ENCODE peak calls at places on chromosomes 11 and 22, in eight cellular contexts. One of them, this sample, is unnamed.
A peak's percentile ranks its signal among the peaks of the same experiment; 100 is the strongest.

GRCh38 chr11:77126861-77127673 is 979 bp upstream of the MYO7A start:
- DNase-seq in activated naive CD4-positive, alpha-beta T cell treated with anti-CD3 and anti-CD28 coated beads for 36 hours: peak; percentile 64
- DNase-seq in H7: peak; percentile 96
- DNase-seq in activated CD4-positive, alpha-beta memory T cell treated with anti-CD3 and anti-CD28 coated beads for 36 hours: peak; percentile 67
- DNase-seq in HFFc6: no peak
- DNase-seq in cardiac muscle cell: peak; percentile 57
- DNase-seq in iPS-NIHi11: peak; percentile 86
- DNase-seq in A549: peak; percentile 36
- DNase-seq in this sample: peak; percentile 37

GRCh38 chr22:31496735-31497146 is 405 bp downstream of the SFI1 start:
- DNase-seq in cardiac muscle cell: peak; percentile 14
- DNase-seq in A549: no peak
- DNase-seq in H7: no peak
- DNase-seq in iPS-NIHi11: no peak
- DNase-seq in HFFc6: no peak
- DNase-seq in activated CD4-positive, alpha-beta memory T cell treated with anti-CD3 and anti-CD28 coated beads for 36 hours: peak; percentile 55
- DNase-seq in activated naive CD4-positive, alpha-beta T cell treated with anti-CD3 and anti-CD28 coated beads for 36 hours: peak; percentile 53
- DNase-seq in this sample: peak; percentile 39

GRCh38 chr11:6200975-6201374 is 2.0 kb downstream of the OR52W1 start:
- DNase-seq in H7: no peak
- DNase-seq in HFFc6: no peak
- DNase-seq in activated naive CD4-positive, alpha-beta T cell treated with anti-CD3 and anti-CD28 coated beads for 36 hours: no peak
- DNase-seq in iPS-NIHi11: no peak
- DNase-seq in A549: no peak
- DNase-seq in activated CD4-positive, alpha-beta memory T cell treated with anti-CD3 and anti-CD28 coated beads for 36 hours: no peak
- DNase-seq in cardiac muscle cell: peak; percentile 76
- DNase-seq in this sample: peak; percentile 100

GRCh38 chr22:37762389-37762836 is 45.3 kb upstream of the GCAT start:
- DNase-seq in A549: no peak
- DNase-seq in activated naive CD4-positive, alpha-beta T cell treated with anti-CD3 and anti-CD28 coated beads for 36 hours: no peak
- DNase-seq in cardiac muscle cell: no peak
- DNase-seq in H7: no peak
- DNase-seq in HFFc6: no peak
- DNase-seq in activated CD4-positive, alpha-beta memory T cell treated with anti-CD3 and anti-CD28 coated beads for 36 hours: no peak
- DNase-seq in iPS-NIHi11: no peak
- DNase-seq in this sample: no peak

GRCh38 chr11:47398551-47398950 is 9.8 kb upstream of the SLC39A13 start:
- DNase-seq in H7: no peak
- DNase-seq in HFFc6: no peak
- DNase-seq in iPS-NIHi11: no peak
- DNase-seq in activated CD4-positive, alpha-beta memory T cell treated with anti-CD3 and anti-CD28 coated beads for 36 hours: no peak
- DNase-seq in cardiac muscle cell: no peak
- DNase-seq in A549: no peak
- DNase-seq in activated naive CD4-positive, alpha-beta T cell treated with anti-CD3 and anti-CD28 coated beads for 36 hours: no peak
- DNase-seq in this sample: no peak

GRCh38 chr11:2991477-2992233 is 474 bp downstream of the NAP1L4 start:
- DNase-seq in A549: peak; percentile 24
- DNase-seq in HFFc6: peak; percentile 16
- DNase-seq in iPS-NIHi11: peak; percentile 84
- DNase-seq in activated CD4-positive, alpha-beta memory T cell treated with anti-CD3 and anti-CD28 coated beads for 36 hours: peak; percentile 64
- DNase-seq in H7: peak; percentile 95
- DNase-seq in cardiac muscle cell: peak; percentile 65
- DNase-seq in activated naive CD4-positive, alpha-beta T cell treated with anti-CD3 and anti-CD28 coated beads for 36 hours: peak; percentile 49
- DNase-seq in this sample: no peak

GRCh38 chr11:65120831-65121230 is 1.1 kb downstream of the FAU start:
- DNase-seq in activated CD4-positive, alpha-beta memory T cell treated with anti-CD3 and anti-CD28 coated beads for 36 hours: no peak
- DNase-seq in iPS-NIHi11: no peak
- DNase-seq in A549: no peak
- DNase-seq in activated naive CD4-positive, alpha-beta T cell treated with anti-CD3 and anti-CD28 coated beads for 36 hours: no peak
- DNase-seq in HFFc6: no peak
- DNase-seq in H7: no peak
- DNase-seq in cardiac muscle cell: no peak
- DNase-seq in this sample: no peak

GRCh38 chr11:15947681-15948648 is 408.4 kb downstream of the SOX6 start:
- DNase-seq in HFFc6: no peak
- DNase-seq in iPS-NIHi11: no peak
- DNase-seq in H7: no peak
- DNase-seq in activated naive CD4-positive, alpha-beta T cell treated with anti-CD3 and anti-CD28 coated beads for 36 hours: no peak
- DNase-seq in A549: no peak
- DNase-seq in cardiac muscle cell: no peak
- DNase-seq in activated CD4-positive, alpha-beta memory T cell treated with anti-CD3 and anti-CD28 coated beads for 36 hours: no peak
- DNase-seq in this sample: no peak

GRCh38 chr22:35324067-35324466 is 24.4 kb downstream of the TOM1 start:
- DNase-seq in H7: no peak
- DNase-seq in iPS-NIHi11: no peak
- DNase-seq in cardiac muscle cell: no peak
- DNase-seq in A549: no peak
- DNase-seq in activated CD4-positive, alpha-beta memory T cell treated with anti-CD3 and anti-CD28 coated beads for 36 hours: no peak
- DNase-seq in activated naive CD4-positive, alpha-beta T cell treated with anti-CD3 and anti-CD28 coated beads for 36 hours: no peak
- DNase-seq in HFFc6: no peak
- DNase-seq in this sample: no peak

GRCh38 chr11:554824-555499 is 5.6 kb downstream of the LMNTD2 start:
- DNase-seq in cardiac muscle cell: peak; percentile 45
- DNase-seq in activated naive CD4-positive, alpha-beta T cell treated with anti-CD3 and anti-CD28 coated beads for 36 hours: peak; percentile 74
- DNase-seq in H7: peak; percentile 98
- DNase-seq in iPS-NIHi11: peak; percentile 90
- DNase-seq in activated CD4-positive, alpha-beta memory T cell treated with anti-CD3 and anti-CD28 coated beads for 36 hours: peak; percentile 82
- DNase-seq in HFFc6: no peak
- DNase-seq in A549: peak; percentile 81
- DNase-seq in this sample: peak; percentile 60

GRCh38 chr11:69892986-69893555 is 73.9 kb upstream of the FGF3 start:
- DNase-seq in activated naive CD4-positive, alpha-beta T cell treated with anti-CD3 and anti-CD28 coated beads for 36 hours: no peak
- DNase-seq in cardiac muscle cell: no peak
- DNase-seq in iPS-NIHi11: no peak
- DNase-seq in H7: no peak
- DNase-seq in HFFc6: no peak
- DNase-seq in A549: no peak
- DNase-seq in activated CD4-positive, alpha-beta memory T cell treated with anti-CD3 and anti-CD28 coated beads for 36 hours: no peak
- DNase-seq in this sample: no peak

GRCh38 chr11:65432686-65433582 is 10.3 kb downstream of the NEAT1 start:
- DNase-seq in A549: peak; percentile 75
- DNase-seq in H7: no peak
- DNase-seq in activated CD4-positive, alpha-beta memory T cell treated with anti-CD3 and anti-CD28 coated beads for 36 hours: peak; percentile 5
- DNase-seq in HFFc6: no peak
- DNase-seq in activated naive CD4-positive, alpha-beta T cell treated with anti-CD3 and anti-CD28 coated beads for 36 hours: no peak
- DNase-seq in cardiac muscle cell: peak; percentile 64
- DNase-seq in iPS-NIHi11: no peak
- DNase-seq in this sample: peak; percentile 37

GRCh38 chr11:122025757-122026156 is 90.3 kb downstream of the BLID start:
- DNase-seq in A549: no peak
- DNase-seq in H7: no peak
- DNase-seq in cardiac muscle cell: no peak
- DNase-seq in activated CD4-positive, alpha-beta memory T cell treated with anti-CD3 and anti-CD28 coated beads for 36 hours: no peak
- DNase-seq in HFFc6: no peak
- DNase-seq in activated naive CD4-positive, alpha-beta T cell treated with anti-CD3 and anti-CD28 coated beads for 36 hours: no peak
- DNase-seq in iPS-NIHi11: no peak
- DNase-seq in this sample: no peak

GRCh38 chr11:35367491-35367890 is 51.9 kb downstream of the SLC1A2 start:
- DNase-seq in activated naive CD4-positive, alpha-beta T cell treated with anti-CD3 and anti-CD28 coated beads for 36 hours: no peak
- DNase-seq in iPS-NIHi11: no peak
- DNase-seq in A549: no peak
- DNase-seq in H7: no peak
- DNase-seq in activated CD4-positive, alpha-beta memory T cell treated with anti-CD3 and anti-CD28 coated beads for 36 hours: no peak
- DNase-seq in HFFc6: peak; percentile 76
- DNase-seq in cardiac muscle cell: peak; percentile 77
- DNase-seq in this sample: no peak

GRCh38 chr11:47369676-47370075 is 8.7 kb downstream of the SPI1 start:
- DNase-seq in cardiac muscle cell: no peak
- DNase-seq in iPS-NIHi11: no peak
- DNase-seq in H7: no peak
- DNase-seq in activated CD4-positive, alpha-beta memory T cell treated with anti-CD3 and anti-CD28 coated beads for 36 hours: peak; percentile 46
- DNase-seq in A549: no peak
- DNase-seq in HFFc6: no peak
- DNase-seq in activated naive CD4-positive, alpha-beta T cell treated with anti-CD3 and anti-CD28 coated beads for 36 hours: peak; percentile 31
- DNase-seq in this sample: no peak

GRCh38 chr11:128473631-128474030 is 113.7 kb downstream of the ETS1 start:
- DNase-seq in A549: no peak
- DNase-seq in HFFc6: no peak
- DNase-seq in cardiac muscle cell: no peak
- DNase-seq in activated CD4-positive, alpha-beta memory T cell treated with anti-CD3 and anti-CD28 coated beads for 36 hours: peak; percentile 60
- DNase-seq in iPS-NIHi11: no peak
- DNase-seq in activated naive CD4-positive, alpha-beta T cell treated with anti-CD3 and anti-CD28 coated beads for 36 hours: peak; percentile 73
- DNase-seq in H7: no peak
- DNase-seq in this sample: no peak

GRCh38 chr22:37898441-37899181 is 7.5 kb upstream of the MICALL1 start:
- DNase-seq in iPS-NIHi11: no peak
- DNase-seq in HFFc6: no peak
- DNase-seq in H7: peak; percentile 57
- DNase-seq in cardiac muscle cell: peak; percentile 38
- DNase-seq in activated CD4-positive, alpha-beta memory T cell treated with anti-CD3 and anti-CD28 coated beads for 36 hours: no peak
- DNase-seq in A549: peak; percentile 52
- DNase-seq in activated naive CD4-positive, alpha-beta T cell treated with anti-CD3 and anti-CD28 coated beads for 36 hours: no peak
- DNase-seq in this sample: no peak

GRCh38 chr11:5719703-5720495 is 16.3 kb upstream of the OR56B1 start:
- DNase-seq in activated naive CD4-positive, alpha-beta T cell treated with anti-CD3 and anti-CD28 coated beads for 36 hours: no peak
- DNase-seq in cardiac muscle cell: no peak
- DNase-seq in A549: no peak
- DNase-seq in H7: no peak
- DNase-seq in iPS-NIHi11: no peak
- DNase-seq in HFFc6: no peak
- DNase-seq in activated CD4-positive, alpha-beta memory T cell treated with anti-CD3 and anti-CD28 coated beads for 36 hours: no peak
- DNase-seq in this sample: no peak

GRCh38 chr11:133249530-133249929 is 282.8 kb downstream of the OPCML start:
- DNase-seq in iPS-NIHi11: no peak
- DNase-seq in activated naive CD4-positive, alpha-beta T cell treated with anti-CD3 and anti-CD28 coated beads for 36 hours: no peak
- DNase-seq in A549: no peak
- DNase-seq in H7: no peak
- DNase-seq in activated CD4-positive, alpha-beta memory T cell treated with anti-CD3 and anti-CD28 coated beads for 36 hours: no peak
- DNase-seq in cardiac muscle cell: no peak
- DNase-seq in HFFc6: no peak
- DNase-seq in this sample: no peak

GRCh38 chr11:116357769-116358544 is 414.8 kb downstream of the BUD13 start:
- DNase-seq in HFFc6: no peak
- DNase-seq in cardiac muscle cell: peak; percentile 26
- DNase-seq in activated naive CD4-positive, alpha-beta T cell treated with anti-CD3 and anti-CD28 coated beads for 36 hours: no peak
- DNase-seq in activated CD4-positive, alpha-beta memory T cell treated with anti-CD3 and anti-CD28 coated beads for 36 hours: peak; percentile 10
- DNase-seq in iPS-NIHi11: peak; percentile 91
- DNase-seq in A549: peak; percentile 26
- DNase-seq in H7: peak; percentile 96
- DNase-seq in this sample: no peak

GRCh38 chr11:33829430-33830141 is 55.3 kb upstream of the FBXO3 start:
- DNase-seq in cardiac muscle cell: peak; percentile 82
- DNase-seq in A549: peak; percentile 73
- DNase-seq in H7: peak; percentile 74
- DNase-seq in iPS-NIHi11: peak; percentile 76
- DNase-seq in activated CD4-positive, alpha-beta memory T cell treated with anti-CD3 and anti-CD28 coated beads for 36 hours: peak; percentile 77
- DNase-seq in HFFc6: peak; percentile 65
- DNase-seq in activated naive CD4-positive, alpha-beta T cell treated with anti-CD3 and anti-CD28 coated beads for 36 hours: peak; percentile 85
- DNase-seq in this sample: peak; percentile 59

GRCh38 chr11:67544591-67545242 is 21.5 kb upstream of the CABP2 start:
- DNase-seq in HFFc6: no peak
- DNase-seq in activated naive CD4-positive, alpha-beta T cell treated with anti-CD3 and anti-CD28 coated beads for 36 hours: no peak
- DNase-seq in iPS-NIHi11: no peak
- DNase-seq in A549: no peak
- DNase-seq in activated CD4-positive, alpha-beta memory T cell treated with anti-CD3 and anti-CD28 coated beads for 36 hours: no peak
- DNase-seq in cardiac muscle cell: no peak
- DNase-seq in H7: no peak
- DNase-seq in this sample: no peak

GRCh38 chr22:19892249-19892879 is 37.7 kb upstream of the GNB1L start:
- DNase-seq in H7: peak; percentile 88
- DNase-seq in activated CD4-positive, alpha-beta memory T cell treated with anti-CD3 and anti-CD28 coated beads for 36 hours: peak; percentile 80
- DNase-seq in cardiac muscle cell: peak; percentile 63
- DNase-seq in iPS-NIHi11: no peak
- DNase-seq in activated naive CD4-positive, alpha-beta T cell treated with anti-CD3 and anti-CD28 coated beads for 36 hours: peak; percentile 84
- DNase-seq in HFFc6: no peak
- DNase-seq in A549: no peak
- DNase-seq in this sample: no peak

GRCh38 chr11:72038491-72038890 is 39.8 kb downstream of the IL18BP start:
- DNase-seq in HFFc6: peak; percentile 64
- DNase-seq in activated CD4-positive, alpha-beta memory T cell treated with anti-CD3 and anti-CD28 coated beads for 36 hours: no peak
- DNase-seq in cardiac muscle cell: peak; percentile 77
- DNase-seq in A549: no peak
- DNase-seq in iPS-NIHi11: no peak
- DNase-seq in H7: no peak
- DNase-seq in activated naive CD4-positive, alpha-beta T cell treated with anti-CD3 and anti-CD28 coated beads for 36 hours: no peak
- DNase-seq in this sample: no peak

GRCh38 chr22:30286813-30287625 is 2.3 kb downstream of the CASTOR1 start:
- DNase-seq in activated naive CD4-positive, alpha-beta T cell treated with anti-CD3 and anti-CD28 coated beads for 36 hours: peak; percentile 92
- DNase-seq in HFFc6: no peak
- DNase-seq in cardiac muscle cell: peak; percentile 64
- DNase-seq in H7: peak; percentile 96
- DNase-seq in activated CD4-positive, alpha-beta memory T cell treated with anti-CD3 and anti-CD28 coated beads for 36 hours: peak; percentile 93
- DNase-seq in iPS-NIHi11: peak; percentile 88
- DNase-seq in A549: peak; percentile 73
- DNase-seq in this sample: peak; percentile 69

GRCh38 chr11:10076458-10077141 is 217.4 kb downstream of the SBF2 start:
- DNase-seq in cardiac muscle cell: peak; percentile 88
- DNase-seq in HFFc6: peak; percentile 11
- DNase-seq in A549: peak; percentile 48
- DNase-seq in activated naive CD4-positive, alpha-beta T cell treated with anti-CD3 and anti-CD28 coated beads for 36 hours: peak; percentile 49
- DNase-seq in H7: peak; percentile 21
- DNase-seq in iPS-NIHi11: peak; percentile 78
- DNase-seq in activated CD4-positive, alpha-beta memory T cell treated with anti-CD3 and anti-CD28 coated beads for 36 hours: peak; percentile 44
- DNase-seq in this sample: peak; percentile 24

GRCh38 chr11:108117746-108118371 is 3.5 kb upstream of the ACAT1 start:
- DNase-seq in iPS-NIHi11: no peak
- DNase-seq in activated CD4-positive, alpha-beta memory T cell treated with anti-CD3 and anti-CD28 coated beads for 36 hours: no peak
- DNase-seq in HFFc6: peak; percentile 45
- DNase-seq in A549: peak; percentile 63
- DNase-seq in activated naive CD4-positive, alpha-beta T cell treated with anti-CD3 and anti-CD28 coated beads for 36 hours: no peak
- DNase-seq in cardiac muscle cell: peak; percentile 78
- DNase-seq in H7: peak; percentile 29
- DNase-seq in this sample: no peak

GRCh38 chr11:74142624-74143023 is 28.2 kb downstream of the C2CD3 start:
- DNase-seq in H7: no peak
- DNase-seq in activated CD4-positive, alpha-beta memory T cell treated with anti-CD3 and anti-CD28 coated beads for 36 hours: no peak
- DNase-seq in iPS-NIHi11: no peak
- DNase-seq in HFFc6: peak; percentile 34
- DNase-seq in activated naive CD4-positive, alpha-beta T cell treated with anti-CD3 and anti-CD28 coated beads for 36 hours: no peak
- DNase-seq in cardiac muscle cell: no peak
- DNase-seq in A549: no peak
- DNase-seq in this sample: no peak

GRCh38 chr11:83364500-83365059 is 78.4 kb upstream of the CCDC90B start:
- DNase-seq in cardiac muscle cell: no peak
- DNase-seq in activated CD4-positive, alpha-beta memory T cell treated with anti-CD3 and anti-CD28 coated beads for 36 hours: no peak
- DNase-seq in HFFc6: no peak
- DNase-seq in iPS-NIHi11: no peak
- DNase-seq in H7: no peak
- DNase-seq in activated naive CD4-positive, alpha-beta T cell treated with anti-CD3 and anti-CD28 coated beads for 36 hours: no peak
- DNase-seq in A549: no peak
- DNase-seq in this sample: no peak

GRCh38 chr11:57475191-57475590 is 14.9 kb downstream of the RTN4RL2 start:
- DNase-seq in activated CD4-positive, alpha-beta memory T cell treated with anti-CD3 and anti-CD28 coated beads for 36 hours: no peak
- DNase-seq in cardiac muscle cell: no peak
- DNase-seq in iPS-NIHi11: no peak
- DNase-seq in A549: no peak
- DNase-seq in H7: no peak
- DNase-seq in HFFc6: no peak
- DNase-seq in activated naive CD4-positive, alpha-beta T cell treated with anti-CD3 and anti-CD28 coated beads for 36 hours: no peak
- DNase-seq in this sample: no peak

GRCh38 chr11:27570542-27570941 is 64.0 kb upstream of the LIN7C start:
- DNase-seq in H7: no peak
- DNase-seq in activated CD4-positive, alpha-beta memory T cell treated with anti-CD3 and anti-CD28 coated beads for 36 hours: no peak
- DNase-seq in iPS-NIHi11: no peak
- DNase-seq in cardiac muscle cell: no peak
- DNase-seq in HFFc6: no peak
- DNase-seq in activated naive CD4-positive, alpha-beta T cell treated with anti-CD3 and anti-CD28 coated beads for 36 hours: no peak
- DNase-seq in A549: no peak
- DNase-seq in this sample: no peak

GRCh38 chr11:17718510-17718962 is 835 bp upstream of the MYOD1 start:
- DNase-seq in H7: peak; percentile 55
- DNase-seq in A549: no peak
- DNase-seq in cardiac muscle cell: no peak
- DNase-seq in HFFc6: no peak
- DNase-seq in activated CD4-positive, alpha-beta memory T cell treated with anti-CD3 and anti-CD28 coated beads for 36 hours: no peak
- DNase-seq in activated naive CD4-positive, alpha-beta T cell treated with anti-CD3 and anti-CD28 coated beads for 36 hours: no peak
- DNase-seq in iPS-NIHi11: no peak
- DNase-seq in this sample: no peak

GRCh38 chr11:123517559-123518364 is 87.7 kb downstream of the GRAMD1B start:
- DNase-seq in activated CD4-positive, alpha-beta memory T cell treated with anti-CD3 and anti-CD28 coated beads for 36 hours: peak; percentile 32
- DNase-seq in activated naive CD4-positive, alpha-beta T cell treated with anti-CD3 and anti-CD28 coated beads for 36 hours: no peak
- DNase-seq in H7: no peak
- DNase-seq in HFFc6: no peak
- DNase-seq in A549: no peak
- DNase-seq in iPS-NIHi11: no peak
- DNase-seq in cardiac muscle cell: no peak
- DNase-seq in this sample: no peak

GRCh38 chr11:1745701-1746320 is 4.6 kb downstream of the IFITM10 start:
- DNase-seq in activated CD4-positive, alpha-beta memory T cell treated with anti-CD3 and anti-CD28 coated beads for 36 hours: no peak
- DNase-seq in HFFc6: no peak
- DNase-seq in A549: no peak
- DNase-seq in iPS-NIHi11: no peak
- DNase-seq in H7: no peak
- DNase-seq in cardiac muscle cell: no peak
- DNase-seq in activated naive CD4-positive, alpha-beta T cell treated with anti-CD3 and anti-CD28 coated beads for 36 hours: no peak
- DNase-seq in this sample: no peak